ENCODE peak calls at places on chromosome 1, in five cellular contexts. L, Y, R, O and D are unnamed samples. For H3K9me3 and H3K36me3, the result is how much of the 10 kb centered on the place peaks cover.

GRCh38 chr1:182629674-182630073 is 25.5 kb upstream of the RGS16 start:
- DNase-seq in Y (no peak), L (no peak), R (no peak), O (no peak), D (no peak)

GRCh38 chr1:109229531-109230127 is 15.9 kb downstream of the SARS1 start:
- DNase-seq in L (no peak), Y (no peak), R (no peak), O (no peak), D (no peak)

GRCh38 chr1:72397786-72398185 is 115.4 kb upstream of the NEGR1 start:
- DNase-seq in R (peak), Y (peak), O (no peak), L (no peak), D (peak)

GRCh38 chr1:116532698-116533424 is 38.0 kb downstream of the CD58 start:
- DNase-seq in R (no peak), L (no peak), O (no peak), Y (no peak), D (no peak)

GRCh38 chr1:185073725-185074124 is 28.4 kb downstream of the RNF2 start:
- DNase-seq in R (no peak), L (no peak), O (no peak), Y (peak), D (peak)

GRCh38 chr1:174818951-174819350 is 180.8 kb upstream of the CACYBP start:
- DNase-seq in O (peak), Y (peak), L (no peak), R (peak), D (peak)

GRCh38 chr1:35925741-35926140 is 5.2 kb upstream of the AGO3 start:
- DNase-seq in Y (peak), O (peak), L (no peak), R (no peak), D (peak)

GRCh38 chr1:115142616-115143015 is 53.3 kb upstream of the TSPAN2 start:
- DNase-seq in O (peak), L (no peak), Y (peak), R (no peak), D (no peak)

GRCh38 chr1:165871311-165872067 is 44.1 kb downstream of the UCK2 start:
- DNase-seq in O (peak), L (peak), Y (peak), R (peak), D (peak)

GRCh38 chr1:110107867-110108469 is 4.3 kb upstream of the UBL4B start:
- DNase-seq in L (no peak), O (no peak), Y (no peak), R (no peak), D (no peak)

GRCh38 chr1:115064461-115064860 is 24.8 kb downstream of the TSPAN2 start:
- DNase-seq in O (no peak), R (no peak), Y (no peak), L (no peak), D (no peak)

GRCh38 chr1:206143537-206144155 is 26.5 kb upstream of the AVPR1B start:
- DNase-seq in Y (no peak), R (no peak), L (no peak), O (no peak), D (no peak)

GRCh38 chr1:160629286-160630210 is 17.3 kb downstream of the SLAMF1 start:
- DNase-seq in Y (no peak), O (peak), R (no peak), L (peak), D (no peak)

GRCh38 chr1:80453775-80454174 is 1347.0 kb upstream of the ADGRL2 start:
- DNase-seq in L (no peak), R (no peak), Y (no peak), O (no peak), D (no peak)

GRCh38 chr1:45848714-45849113 is 45.3 kb downstream of the MAST2 start:
- DNase-seq in L (no peak), R (no peak), O (no peak), Y (peak), D (no peak)

GRCh38 chr1:37177230-37177864 is 143.0 kb upstream of the GRIK3 start:
- DNase-seq in L (no peak), R (peak), O (peak), Y (no peak), D (peak)

GRCh38 chr1:203702130-203702577 is 62.8 kb upstream of the LAX1 start:
- DNase-seq in L (no peak), Y (peak), R (peak), O (peak), D (no peak)

GRCh38 chr1:76868154-76868882 is 1.0 kb downstream of the ST6GALNAC5 start:
- DNase-seq in Y (peak), R (peak), O (peak), L (peak), D (peak)

GRCh38 chr1:212518188-212518951 is 85.7 kb downstream of the NENF start:
- DNase-seq in O (peak), R (peak), L (peak), Y (peak), D (peak)

GRCh38 chr1:1004780-1005697 is 5.1 kb upstream of the HES4 start:
- DNase-seq in L (no peak), O (peak), Y (peak), R (no peak), D (peak)

GRCh38 chr1:3996846-3997705 is 97.0 kb upstream of the C1orf174 start:
- DNase-seq in O (no peak), R (no peak), L (no peak), Y (no peak), D (peak)
- H3K9me3 ChIP-seq in O (under half), R (under half), L (under half), Y (under half), D (under half)

DNA sequence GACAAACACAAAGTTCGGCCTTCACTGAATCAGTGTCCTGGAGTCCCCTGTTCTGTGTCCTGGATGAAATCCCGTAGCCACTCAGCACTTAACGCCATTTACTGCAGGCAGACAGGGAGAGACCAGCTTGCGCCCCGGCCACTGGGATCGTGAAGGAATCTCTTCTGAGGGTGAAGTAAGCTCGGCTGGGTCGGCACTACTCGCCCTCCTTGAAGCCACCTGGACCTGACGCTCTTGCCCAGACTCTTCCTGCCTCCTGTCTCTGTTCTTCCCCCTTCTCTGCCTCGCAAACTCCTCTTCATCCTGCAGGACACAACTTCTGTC is 99.9 kb upstream of the ZBTB40 start:
- DNase-seq in R (no peak), Y (no peak), O (peak), L (no peak), D (no peak)
- H3K4me3 ChIP-seq in R (no peak), Y (no peak), O (no peak), L (no peak), D (no peak)

GRCh38 chr1:209840611-209841010 is 12.8 kb downstream of the UTP25 start:
- DNase-seq in O (no peak), Y (peak), L (no peak), R (no peak), D (no peak)

GRCh38 chr1:209837671-209838070 is 9.9 kb downstream of the UTP25 start:
- DNase-seq in Y (no peak), R (no peak), O (no peak), L (no peak), D (no peak)

GRCh38 chr1:209835782-209836298 is 8.1 kb downstream of the UTP25 start:
- DNase-seq in O (no peak), L (no peak), Y (peak), R (no peak), D (no peak)

GRCh38 chr1:209839875-209840491 is 12.2 kb downstream of the UTP25 start:
- DNase-seq in L (no peak), Y (peak), R (peak), O (peak), D (peak)

DNA sequence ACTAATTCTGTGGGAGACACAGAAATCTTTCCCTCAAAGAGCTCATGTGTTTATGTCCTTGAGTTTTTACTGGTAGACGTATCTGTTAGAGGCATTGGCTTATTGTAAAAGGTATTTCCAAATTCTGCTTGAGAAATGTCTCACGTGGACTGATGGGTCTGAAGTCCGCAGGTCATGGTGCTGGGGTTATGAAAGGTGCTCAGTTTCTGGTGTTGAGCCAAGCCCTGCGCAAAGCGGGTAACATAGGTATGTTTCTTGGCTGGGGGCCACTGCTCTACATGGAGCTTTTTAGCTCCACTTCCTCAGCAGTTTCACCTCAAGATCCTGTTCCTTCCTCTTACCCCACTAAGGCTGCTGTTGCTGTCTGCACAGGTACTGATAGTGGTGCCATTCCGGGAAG is 10.8 kb downstream of the UTP25 start:
- DNase-seq in R (no peak), O (no peak), L (no peak), Y (no peak), D (no peak)
- H3K36me3 ChIP-seq in R (half or more), O (under half), L (under half), Y (under half), D (half or more)

DNA sequence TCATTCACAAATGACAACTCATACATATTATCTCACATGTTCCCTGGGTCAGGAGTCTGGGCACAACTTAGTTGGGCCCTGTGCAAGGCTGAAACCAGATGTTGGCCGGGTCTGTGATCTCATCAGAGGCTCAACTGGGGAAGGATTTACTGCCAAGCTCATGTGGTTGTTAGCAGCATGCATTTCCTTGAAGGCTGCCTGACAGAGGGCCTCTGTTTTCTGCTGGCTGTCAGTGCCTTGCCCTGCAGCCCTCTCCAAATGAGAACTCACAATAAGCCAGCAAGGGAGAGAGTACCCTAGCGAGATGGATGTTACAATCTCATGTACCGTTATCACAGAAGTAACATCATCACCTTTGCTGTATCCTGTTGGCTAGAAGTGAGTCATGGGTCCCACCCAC is 23.9 kb downstream of the AJAP1 start:
- DNase-seq in R (no peak), O (no peak), L (no peak), Y (no peak), D (no peak)
- H3K9me3 ChIP-seq in R (under half), O (under half), L (under half), Y (under half), D (under half)

DNA sequence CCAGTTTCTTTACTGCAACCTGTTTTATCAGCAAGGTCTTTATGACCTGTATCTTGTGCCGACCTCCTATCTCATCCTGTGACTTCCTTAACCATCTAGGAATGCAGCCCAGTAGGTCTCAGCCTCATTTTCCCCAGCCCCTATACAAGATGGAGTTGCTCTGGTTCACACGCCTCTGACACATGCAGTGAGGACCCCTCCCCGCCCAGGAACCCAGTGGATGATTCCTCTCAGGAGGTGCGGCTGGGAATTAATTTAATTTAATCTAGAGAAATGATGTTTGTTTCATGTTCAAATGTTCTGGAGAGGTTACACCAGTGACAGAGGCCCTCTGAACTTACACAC is 39.0 kb upstream of the LBR start:
- DNase-seq in R (no peak), L (no peak), Y (no peak), O (peak), D (no peak)
- H3K4me3 ChIP-seq in R (no peak), L (no peak), Y (no peak), O (no peak), D (no peak)

GRCh38 chr1:235679644-235680043 is 30.1 kb upstream of the GNG4 start:
- DNase-seq in R (no peak), Y (no peak), O (peak), L (no peak), D (no peak)
- H3K36me3 ChIP-seq in R (under half), Y (under half), O (under half), L (under half), D (under half)

GRCh38 chr1:2928733-2929325 is 92.4 kb upstream of the ACTRT2 start:
- DNase-seq in Y (no peak), L (no peak), R (no peak), O (no peak), D (no peak)
- H3K9me3 ChIP-seq in Y (under half), L (under half), R (under half), O (under half), D (under half)

GRCh38 chr1:34361781-34362357 is 185.2 kb downstream of the C1orf94 start:
- DNase-seq in Y (no peak), R (no peak), L (no peak), O (no peak), D (no peak)
- H3K4me3 ChIP-seq in Y (no peak), R (no peak), L (no peak), O (no peak), D (no peak)